ENCODE peak calls at places on chromosome 5, in eight cellular contexts. Y, Q, L, J, K, U, X and P are unnamed samples.

GRCh38 chr5:52262844-52263243 is 524.9 kb upstream of the ITGA1 start:
- DNase-seq in X (no peak), K (no peak), Y (no peak), U (no peak), Q (no peak), J (no peak), L (no peak), P (no peak)

GRCh38 chr5:154138701-154139100 is 51.8 kb upstream of the GALNT10 start:
- DNase-seq in J (no peak), Y (no peak), Q (no peak), X (no peak), L (no peak), K (no peak), U (no peak), P (no peak)

GRCh38 chr5:150119421-150120061 is 33.2 kb upstream of the CSF1R start:
- DNase-seq in X (no peak), Q (peak), Y (no peak), U (no peak), L (peak), K (no peak), J (no peak), P (no peak)

GRCh38 chr5:87770601-87771121 is 357.9 kb upstream of the CCNH start:
- DNase-seq in X (peak), Y (no peak), K (no peak), J (no peak), U (no peak), Q (no peak), L (no peak), P (no peak)

GRCh38 chr5:151741678-151742423 is 16.6 kb downstream of the ATOX1 start:
- DNase-seq in K (peak), Y (peak), X (no peak), J (no peak), U (peak), Q (no peak), L (no peak), P (no peak)

GRCh38 chr5:89043676-89044075 is 160.7 kb upstream of the MEF2C start:
- DNase-seq in Y (peak), J (no peak), Q (no peak), L (no peak), U (peak), X (no peak), K (peak), P (no peak)

GRCh38 chr5:158943057-158943456 is 156.7 kb downstream of the EBF1 start:
- DNase-seq in L (no peak), U (peak), Q (peak), Y (peak), K (peak), J (no peak), X (no peak), P (peak)

GRCh38 chr5:143428155-143428554 is 24.7 kb upstream of the NR3C1 start:
- DNase-seq in X (no peak), J (no peak), Y (no peak), K (no peak), U (no peak), Q (no peak), L (no peak), P (no peak)

GRCh38 chr5:140324041-140324833 is 21.3 kb upstream of the PFDN1 start:
- DNase-seq in U (peak), Y (peak), J (no peak), Q (no peak), K (no peak), X (no peak), L (no peak), P (no peak)

GRCh38 chr5:56415356-56415765 is 182.2 kb upstream of the ANKRD55 start:
- DNase-seq in J (no peak), Q (no peak), L (peak), Y (peak), K (peak), X (no peak), U (peak), P (no peak)

GRCh38 chr5:174436805-174437204 is 287.6 kb upstream of the MSX2 start:
- DNase-seq in L (no peak), J (no peak), U (no peak), X (no peak), Y (no peak), Q (no peak), K (no peak), P (no peak)

GRCh38 chr5:73519531-73520283 is 21.5 kb downstream of the BTF3 start:
- DNase-seq in X (peak), J (no peak), Y (peak), K (peak), L (peak), U (peak), Q (peak), P (peak)

GRCh38 chr5:167534131-167534530 is 757.3 kb upstream of the WWC1 start:
- DNase-seq in U (no peak), L (no peak), X (no peak), Y (no peak), K (no peak), J (no peak), Q (no peak), P (no peak)

GRCh38 chr5:180090098-180090768 is 18.7 kb upstream of the RNF130 start:
- DNase-seq in Q (peak), L (peak), J (no peak), K (peak), Y (peak), U (peak), X (peak), P (no peak)

GRCh38 chr5:144467795-144468194 is 297.1 kb downstream of the KCTD16 start:
- DNase-seq in L (peak), Y (peak), U (peak), X (peak), K (peak), J (no peak), Q (no peak), P (no peak)

GRCh38 chr5:81397169-81397568 is 3.2 kb upstream of the ACOT12 start:
- DNase-seq in U (peak), X (no peak), Q (no peak), J (no peak), Y (no peak), L (no peak), K (no peak), P (peak)

GRCh38 chr5:78691073-78691960 is 42.7 kb upstream of the LHFPL2 start:
- DNase-seq in K (no peak), J (no peak), Q (no peak), X (no peak), Y (no peak), U (no peak), L (no peak), P (no peak)

DNA sequence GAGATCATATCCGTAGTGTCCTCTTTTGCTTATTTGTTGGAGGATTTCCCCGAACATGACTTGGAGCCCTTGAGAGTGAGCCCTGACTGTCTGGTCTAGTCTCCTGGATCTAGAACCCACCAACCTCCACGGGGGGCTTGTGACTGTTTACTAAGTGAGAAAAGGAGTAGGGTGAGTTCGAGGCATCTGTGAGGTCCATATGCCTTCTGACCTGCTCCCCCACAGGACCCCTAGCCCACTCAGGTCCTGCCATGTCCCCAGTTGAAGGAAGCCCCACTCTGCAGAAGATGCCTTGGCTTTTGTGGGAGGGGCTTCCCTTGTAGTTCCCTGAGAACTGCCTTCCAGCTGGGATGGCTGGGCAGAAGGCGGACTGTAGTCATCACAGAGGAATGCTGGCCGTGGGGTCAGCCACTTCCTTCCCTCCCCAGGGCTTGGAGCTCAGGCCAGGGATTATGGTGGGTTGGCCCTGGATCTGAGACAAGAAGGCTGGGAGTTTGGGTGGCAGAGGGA is 7.0 kb upstream of the IRF1 start:
- DNase-seq in X (no peak), Y (peak), L (peak), J (peak), Q (peak), K (peak), U (peak), P (peak)
- H3K4me3 ChIP-seq in X (peak), Y (no peak), L (peak), J (peak), Q (peak), K (peak), U (peak), P (peak)

GRCh38 chr5:41695920-41696582 is 174.2 kb downstream of the OXCT1 start:
- DNase-seq in L (no peak), K (no peak), U (peak), Y (no peak), Q (no peak), J (no peak), X (no peak), P (no peak)
- TF ChIP-seq CTCF in L (no peak), K (peak), U (peak), Y (peak), Q (no peak), J (no peak), X (no peak), P (peak)

GRCh38 chr5:19706776-19707175 is 281.2 kb downstream of the CDH18 start:
- DNase-seq in X (no peak), K (no peak), L (no peak), U (no peak), Q (no peak), Y (no peak), J (no peak), P (no peak)

GRCh38 chr5:19701731-19702130 is 286.3 kb downstream of the CDH18 start:
- DNase-seq in Y (no peak), J (no peak), Q (no peak), K (no peak), L (no peak), U (no peak), X (no peak), P (no peak)
- H3K4me3 ChIP-seq in Y (no peak), J (no peak), Q (no peak), K (no peak), L (no peak), U (no peak), X (no peak), P (no peak)

GRCh38 chr5:55187370-55187769 is 14.4 kb upstream of the CDC20B start:
- DNase-seq in K (no peak), U (no peak), J (no peak), L (no peak), Y (peak), Q (no peak), X (no peak), P (no peak)
- TF ChIP-seq CTCF in K (peak), U (no peak), J (no peak), L (peak), Y (peak), Q (no peak), X (no peak), P (no peak)

GRCh38 chr5:141510160-141510559 is 21.3 kb downstream of the PCDHGC5 start:
- DNase-seq in X (no peak), L (no peak), J (peak), K (no peak), Q (no peak), U (no peak), Y (no peak), P (no peak)

GRCh38 chr5:141508440-141508807 is 19.5 kb downstream of the PCDHGC5 start:
- DNase-seq in X (no peak), J (no peak), L (no peak), Y (no peak), K (no peak), Q (no peak), U (no peak), P (no peak)

GRCh38 chr5:141508808-141509611 is 20.1 kb downstream of the PCDHGC5 start:
- DNase-seq in L (no peak), U (peak), Y (peak), Q (peak), K (peak), X (no peak), J (peak), P (peak)

GRCh38 chr5:141506381-141507155 is 17.7 kb downstream of the PCDHGC5 start:
- DNase-seq in K (no peak), J (no peak), X (no peak), Y (no peak), U (no peak), L (no peak), Q (no peak), P (no peak)

GRCh38 chr5:141507387-141508091 is 18.7 kb downstream of the PCDHGC5 start:
- DNase-seq in J (no peak), K (peak), L (no peak), Q (peak), Y (no peak), U (peak), X (no peak), P (peak)
- H3K4me3 ChIP-seq in J (peak), K (peak), L (no peak), Q (no peak), Y (no peak), U (peak), X (no peak), P (no peak)

DNA sequence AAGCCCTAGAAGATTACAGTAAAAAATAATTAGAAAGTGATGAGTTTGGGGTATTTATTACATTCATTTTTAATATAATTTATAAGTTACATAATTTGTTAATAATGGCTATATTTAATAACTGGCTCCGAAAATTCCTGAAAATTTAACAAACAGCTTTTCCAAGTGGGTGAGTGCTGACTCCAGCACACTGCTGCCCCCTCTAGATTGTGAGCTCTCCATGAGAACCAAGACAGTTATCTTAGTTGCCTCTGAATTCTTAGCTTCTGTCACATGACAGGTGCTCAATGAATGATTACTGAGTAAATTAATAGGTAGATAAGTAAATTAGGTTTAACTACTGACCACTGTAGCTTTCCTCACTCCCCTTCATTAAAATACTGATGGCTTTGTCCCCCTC is 7.8 kb downstream of the KLHL3 start:
- DNase-seq in Q (no peak), J (no peak), L (no peak), K (no peak), Y (no peak), X (no peak), U (no peak), P (no peak)
- TF ChIP-seq CTCF in Q (no peak), J (no peak), L (no peak), K (no peak), Y (no peak), X (peak), U (no peak), P (peak)